ENCODE peak calls at places on chromosomes 1 and 21, in seven cellular contexts. X, A, M, B, I, F and Z are unnamed samples. For H3K4me1, the result is how much of the 10 kb centered on the place peaks cover.

GRCh38 chr1:178192686-178193085 is 98.8 kb downstream of the RASAL2 start:
- DNase-seq in X (peak), A (no peak), M (no peak), B (peak), I (peak), F (peak), Z (no peak)

GRCh38 chr1:97006044-97006676 is 284.6 kb downstream of the PTBP2 start:
- DNase-seq in X (peak), A (no peak), M (peak), B (no peak), I (peak), F (peak), Z (peak)

GRCh38 chr1:50917128-50917795 is 42.8 kb downstream of the FAF1 start:
- DNase-seq in X (no peak), A (no peak), M (no peak), B (peak), I (no peak), F (no peak), Z (no peak)

GRCh38 chr1:165666152-165666551 is 32.2 kb downstream of the ALDH9A1 start:
- DNase-seq in X (no peak), A (no peak), M (no peak), B (no peak), I (peak), F (peak), Z (no peak)

GRCh38 chr1:212133319-212133718 is 97.8 kb downstream of the DTL start:
- DNase-seq in X (no peak), A (no peak), M (no peak), B (no peak), I (no peak), F (no peak), Z (no peak)

GRCh38 chr21:41650526-41651145 is 116.2 kb downstream of the RIPK4 start:
- DNase-seq in X (no peak), A (no peak), M (no peak), B (no peak), I (no peak), F (no peak), Z (no peak)

GRCh38 chr1:119632103-119632490 is 16.0 kb downstream of the ZNF697 start:
- DNase-seq in X (no peak), A (no peak), M (peak), B (no peak), I (no peak), F (no peak), Z (no peak)

GRCh38 chr1:109617291-109617801 is 2.1 kb downstream of the GNAT2 start:
- DNase-seq in X (no peak), A (peak), M (no peak), B (peak), I (peak), F (peak), Z (no peak)

GRCh38 chr1:11645670-11646265 is 8.5 kb downstream of the FBXO2 start:
- DNase-seq in X (no peak), A (peak), M (peak), B (peak), I (peak), F (peak), Z (peak)

GRCh38 chr21:45618287-45618686 is 25.2 kb upstream of the PCBP3 start:
- DNase-seq in X (no peak), A (no peak), M (no peak), B (no peak), I (peak), F (peak), Z (no peak)

GRCh38 chr1:208791458-208791857 is 547.3 kb upstream of the PLXNA2 start:
- DNase-seq in X (no peak), A (no peak), M (no peak), B (no peak), I (no peak), F (no peak), Z (no peak)

GRCh38 chr1:155057788-155058211 is 5.7 kb upstream of the EFNA4 start:
- DNase-seq in X (no peak), A (no peak), M (no peak), B (no peak), I (no peak), F (no peak), Z (no peak)

GRCh38 chr1:44016081-44016874 is 15.0 kb downstream of the SLC6A9 start:
- DNase-seq in X (no peak), A (no peak), M (no peak), B (no peak), I (no peak), F (no peak), Z (peak)

GRCh38 chr21:41786521-41786987 is 19.7 kb upstream of the RIPK4 start:
- DNase-seq in X (peak), A (no peak), M (no peak), B (no peak), I (peak), F (no peak), Z (no peak)

GRCh38 chr1:227508431-227508830 is 54.9 kb upstream of the ZNF678 start:
- DNase-seq in X (no peak), A (no peak), M (no peak), B (no peak), I (no peak), F (no peak), Z (no peak)

GRCh38 chr1:1403543-1404112 is 3.5 kb downstream of the MRPL20 start:
- DNase-seq in X (no peak), A (no peak), M (no peak), B (no peak), I (no peak), F (no peak), Z (no peak)

GRCh38 chr1:1400576-1401456 is 1.7 kb upstream of the CCNL2 start:
- DNase-seq in X (no peak), A (no peak), M (no peak), B (no peak), I (peak), F (no peak), Z (no peak)

GRCh38 chr1:1402081-1402900 is 3.2 kb upstream of the CCNL2 start:
- DNase-seq in X (no peak), A (no peak), M (no peak), B (peak), I (peak), F (peak), Z (no peak)

GRCh38 chr1:1399870-1400575 is 888 bp upstream of the CCNL2 start:
- DNase-seq in X (no peak), A (no peak), M (no peak), B (peak), I (peak), F (peak), Z (no peak)

GRCh38 chr1:1401457-1402010 is 2.4 kb upstream of the CCNL2 start:
- DNase-seq in X (no peak), A (no peak), M (no peak), B (no peak), I (no peak), F (no peak), Z (no peak)
- H3K27ac ChIP-seq in X (no peak), A (no peak), M (no peak), B (no peak), I (no peak), F (peak), Z (no peak)

GRCh38 chr1:153552335-153552734 is 3.3 kb upstream of the S100A3 start:
- DNase-seq in X (no peak), A (no peak), M (no peak), B (no peak), I (no peak), F (no peak), Z (no peak)

GRCh38 chr1:153550827-153551512 is 1.9 kb upstream of the S100A3 start:
- DNase-seq in X (no peak), A (no peak), M (no peak), B (no peak), I (no peak), F (no peak), Z (no peak)

GRCh38 chr1:153553096-153553495 is 4.0 kb upstream of the S100A3 start:
- DNase-seq in X (no peak), A (no peak), M (no peak), B (no peak), I (no peak), F (no peak), Z (no peak)

GRCh38 chr1:153550398-153550758 is 1.3 kb upstream of the S100A3 start:
- DNase-seq in X (no peak), A (no peak), M (no peak), B (no peak), I (no peak), F (no peak), Z (no peak)

DNA sequence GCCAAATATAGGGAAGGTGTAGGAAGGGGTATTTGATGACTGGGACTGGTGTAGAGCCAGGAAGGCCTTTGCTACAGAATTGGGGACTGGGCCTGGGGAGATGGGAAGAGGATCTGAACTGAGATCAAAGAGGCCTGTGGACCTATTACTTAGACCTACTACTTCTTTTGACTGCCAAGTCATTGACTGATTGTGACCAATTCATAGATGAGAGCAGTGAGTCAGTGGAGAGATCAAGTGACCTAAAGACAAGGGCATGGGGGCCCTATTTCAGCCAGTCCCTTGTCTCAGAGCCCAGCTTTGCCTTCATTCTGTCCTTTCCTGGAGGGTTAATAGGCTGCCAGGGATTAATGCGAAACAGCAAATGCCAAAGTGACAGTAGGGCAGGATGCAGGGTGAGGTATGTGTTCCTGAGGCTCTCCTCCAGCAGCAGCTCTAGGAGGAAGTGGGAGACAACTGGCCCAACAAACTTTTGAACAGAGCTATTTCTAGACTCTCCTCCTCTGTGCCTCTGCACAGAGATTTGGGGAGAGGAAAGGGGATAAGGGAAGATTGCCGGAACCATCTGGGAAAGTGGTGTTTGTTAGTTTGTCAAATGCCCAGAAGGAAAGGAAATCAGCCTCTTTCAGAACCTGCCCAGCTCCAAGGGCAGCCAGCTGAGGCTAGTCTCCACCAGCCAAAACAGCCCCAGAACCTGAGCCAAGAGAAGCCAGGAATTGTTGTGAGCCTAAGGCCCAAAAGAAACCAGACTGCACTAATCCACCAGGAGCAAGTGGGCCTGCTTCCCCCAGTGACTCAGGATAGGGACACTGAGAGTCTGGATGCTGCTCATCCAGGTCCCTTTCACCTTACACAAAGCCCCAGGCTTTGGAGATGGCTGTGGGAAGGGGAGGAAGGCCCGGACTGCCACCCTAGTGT is 4.9 kb upstream of the S100A3 start:
- DNase-seq in X (no peak), A (no peak), M (no peak), B (no peak), I (no peak), F (no peak), Z (no peak)
- H3K4me1 ChIP-seq in X (under half), A (under half), M (under half), B (under half), I (under half), F (under half), Z (under half)

DNA sequence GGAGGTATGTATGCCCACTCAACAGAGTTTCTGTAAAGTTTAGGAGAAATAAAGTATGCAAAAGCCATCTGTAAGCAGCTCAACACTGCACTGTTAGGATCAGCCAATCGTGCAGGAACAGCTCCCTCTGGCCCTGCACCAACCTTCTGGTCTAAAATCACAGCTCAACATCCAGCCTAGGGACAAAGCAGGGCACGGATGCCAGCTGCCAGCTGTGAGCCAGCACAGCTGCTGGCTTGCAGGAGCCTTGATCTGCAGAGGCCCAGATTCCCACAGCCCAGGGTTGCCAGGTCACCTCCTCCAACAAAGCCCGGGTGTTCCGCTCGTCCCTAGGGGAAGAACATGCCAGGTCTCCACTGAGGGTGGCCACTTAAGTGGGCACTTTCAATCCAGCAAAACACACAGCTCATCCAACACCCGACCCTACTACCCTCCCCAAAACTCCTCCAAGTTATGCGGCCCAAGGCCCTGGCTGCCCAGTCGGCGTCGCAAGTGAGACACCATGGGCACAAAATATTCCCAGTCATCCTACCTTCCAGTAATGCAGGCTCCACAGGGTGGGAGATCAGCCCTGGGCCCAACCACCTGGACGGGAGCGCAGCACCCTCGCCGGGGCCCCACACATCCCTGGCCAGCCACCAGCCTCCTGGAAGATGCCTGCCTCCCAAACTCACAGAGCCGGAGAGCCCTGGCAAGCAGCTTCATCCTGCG is 8.4 kb downstream of the ACOT7 start:
- DNase-seq in X (peak), A (no peak), M (peak), B (no peak), I (no peak), F (peak), Z (peak)
- H3K4me3 ChIP-seq in X (peak), A (no peak), M (peak), B (no peak), I (no peak), F (no peak), Z (no peak)

DNA sequence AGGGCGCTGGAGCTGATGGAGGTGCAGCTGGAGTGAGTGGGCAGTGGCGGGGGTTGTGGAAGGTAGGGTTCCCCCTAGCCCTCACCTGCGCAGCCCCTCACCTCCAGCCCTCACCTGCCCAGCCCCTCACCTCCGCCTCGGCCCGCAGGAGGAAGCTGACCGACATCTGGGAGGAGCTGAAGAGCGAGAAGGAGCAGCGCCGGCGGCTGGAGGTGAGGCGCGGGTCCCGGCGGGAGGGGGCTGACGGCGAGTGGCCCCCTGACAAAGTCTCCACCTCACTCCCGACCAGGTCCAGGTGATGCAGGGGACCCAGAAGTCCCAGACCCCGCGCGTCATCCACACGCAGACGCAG is 2.7 kb downstream of the EVA1B start:
- DNase-seq in X (no peak), A (no peak), M (no peak), B (no peak), I (no peak), F (no peak), Z (no peak)
- H3K27ac ChIP-seq in X (peak), A (no peak), M (peak), B (no peak), I (peak), F (peak), Z (peak)

DNA sequence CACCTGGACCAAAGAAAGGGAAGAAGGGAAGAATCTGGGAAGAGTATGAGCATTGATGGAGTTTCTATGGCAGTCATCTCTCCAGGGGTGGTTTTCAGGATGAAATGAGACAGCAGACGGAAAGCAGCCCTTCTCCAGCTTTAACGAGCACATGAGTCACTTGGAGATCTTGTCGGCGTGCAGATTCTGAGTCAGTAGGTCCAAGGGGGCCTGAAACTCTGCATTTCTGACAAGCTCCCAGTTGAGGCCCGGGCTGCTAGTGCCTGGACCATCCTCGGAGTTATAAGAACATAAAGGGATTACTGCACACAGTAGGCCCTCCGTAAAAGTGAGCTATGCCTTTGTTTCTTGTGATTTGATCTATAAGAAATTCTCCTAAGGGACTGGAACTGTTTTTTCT is 17.6 kb downstream of the HSPG2 start:
- DNase-seq in X (no peak), A (no peak), M (no peak), B (no peak), I (peak), F (peak), Z (no peak)
- H3K4me1 ChIP-seq in X (under half), A (under half), M (half or more), B (under half), I (under half), F (half or more), Z (half or more)

GRCh38 chr1:78836736-78837135 is 169.8 kb downstream of the ADGRL4 start:
- DNase-seq in X (no peak), A (no peak), M (no peak), B (no peak), I (no peak), F (peak), Z (no peak)

GRCh38 chr1:78833491-78833890 is 173.0 kb downstream of the ADGRL4 start:
- DNase-seq in X (no peak), A (no peak), M (no peak), B (no peak), I (peak), F (peak), Z (no peak)

GRCh38 chr1:78830321-78830720 is 176.2 kb downstream of the ADGRL4 start:
- DNase-seq in X (no peak), A (no peak), M (no peak), B (no peak), I (no peak), F (no peak), Z (no peak)

GRCh38 chr1:78834201-78834741 is 172.3 kb downstream of the ADGRL4 start:
- DNase-seq in X (no peak), A (no peak), M (no peak), B (no peak), I (no peak), F (no peak), Z (no peak)

GRCh38 chr1:78831731-78832360 is 174.7 kb downstream of the ADGRL4 start:
- DNase-seq in X (no peak), A (no peak), M (no peak), B (no peak), I (peak), F (peak), Z (no peak)
- H3K4me3 ChIP-seq in X (no peak), A (no peak), M (no peak), B (no peak), I (no peak), F (no peak), Z (no peak)